ENCODE peak calls at places on chromosomes 7 and 10, in ten cellular contexts. R, C, Y, H, I, P, B, E, K and O are unnamed samples.

GRCh38 chr7:20351901-20352300 is 21.2 kb downstream of the ITGB8 start:
- DNase-seq in R (no peak), C (no peak), Y (no peak), H (no peak), I (peak; percentile 54), P (no peak), B (no peak), E (no peak), K (no peak), O (no peak)

GRCh38 chr7:15747187-15748111 is 61.0 kb upstream of the MEOX2 start:
- DNase-seq in R (no peak), C (no peak), Y (no peak), H (no peak), I (no peak), P (peak; percentile 64), B (no peak), E (no peak), K (no peak), O (no peak)

GRCh38 chr7:23938937-23939552 is 229.0 kb downstream of the STK31 start:
- DNase-seq in R (no peak), C (no peak), Y (peak; percentile 56), H (no peak), I (peak; percentile 69), P (peak; percentile 64), B (peak; percentile 72), E (no peak), K (peak; percentile 5), O (peak; percentile 30)

GRCh38 chr10:118983263-118983662 is 46.3 kb upstream of the NANOS1 start:
- DNase-seq in R (no peak), C (no peak), Y (no peak), H (peak; percentile 11), I (no peak), P (no peak), B (peak; percentile 19), E (no peak), K (peak; percentile 40), O (peak; percentile 28)

GRCh38 chr10:131993298-131993674 is 11.6 kb upstream of the BNIP3 start:
- DNase-seq in R (no peak), C (no peak), Y (no peak), H (no peak), I (no peak), P (no peak), B (no peak), E (no peak), K (no peak), O (no peak)

GRCh38 chr10:78566216-78567135 is 502.3 kb upstream of the ZMIZ1 start:
- DNase-seq in R (no peak), C (no peak), Y (no peak), H (no peak), I (no peak), P (peak; percentile 27), B (no peak), E (no peak), K (no peak), O (no peak)

GRCh38 chr10:22623624-22624263 is 90.6 kb downstream of the PIP4K2A start:
- DNase-seq in R (no peak), C (no peak), Y (no peak), H (no peak), I (no peak), P (no peak), B (no peak), E (peak; percentile 35), K (no peak), O (no peak)

GRCh38 chr10:128095023-128095752 is 31.0 kb downstream of the MKI67 start:
- DNase-seq in R (peak; percentile 21), C (peak; percentile 32), Y (no peak), H (no peak), I (no peak), P (no peak), B (no peak), E (peak; percentile 50), K (no peak), O (peak; percentile 18)

GRCh38 chr7:31882187-31882586 is 188.0 kb downstream of the PDE1C start:
- DNase-seq in R (no peak), C (no peak), Y (no peak), H (no peak), I (peak; percentile 35), P (peak; percentile 39), B (peak; percentile 37), E (no peak), K (no peak), O (no peak)

GRCh38 chr10:58488921-58489320 is 23.8 kb upstream of the BICC1 start:
- DNase-seq in R (no peak), C (no peak), Y (no peak), H (no peak), I (peak; percentile 29), P (no peak), B (no peak), E (no peak), K (no peak), O (no peak)

GRCh38 chr10:11819027-11819426 is 4.1 kb upstream of the PROSER2 start:
- DNase-seq in R (no peak), C (no peak), Y (no peak), H (no peak), I (no peak), P (no peak), B (no peak), E (no peak), K (no peak), O (no peak)

GRCh38 chr10:6399241-6399701 is 180.8 kb downstream of the PRKCQ start:
- DNase-seq in R (no peak), C (no peak), Y (no peak), H (no peak), I (no peak), P (peak; percentile 32), B (no peak), E (no peak), K (no peak), O (peak; percentile 76)

GRCh38 chr10:21041763-21042458 is 144.8 kb upstream of the NEBL start:
- DNase-seq in R (no peak), C (no peak), Y (no peak), H (no peak), I (no peak), P (no peak), B (no peak), E (no peak), K (no peak), O (no peak)

GRCh38 chr7:70238171-70238575 is 639.9 kb downstream of the AUTS2 start:
- DNase-seq in R (no peak), C (no peak), Y (no peak), H (no peak), I (no peak), P (peak; percentile 16), B (no peak), E (no peak), K (no peak), O (no peak)

GRCh38 chr10:71708301-71708703 is 11.3 kb downstream of the C10orf105 start:
- DNase-seq in R (no peak), C (peak; percentile 49), Y (peak; percentile 94), H (peak; percentile 2), I (peak; percentile 46), P (peak; percentile 74), B (peak; percentile 88), E (peak; percentile 65), K (peak; percentile 5), O (peak; percentile 65)

GRCh38 chr10:23345861-23346260 is 1.3 kb upstream of the C10orf67 start:
- DNase-seq in R (no peak), C (no peak), Y (no peak), H (no peak), I (peak; percentile 74), P (no peak), B (no peak), E (no peak), K (no peak), O (no peak)

GRCh38 chr10:48608926-48609325 is 4.1 kb upstream of the ARHGAP22 start:
- DNase-seq in R (no peak), C (no peak), Y (no peak), H (no peak), I (no peak), P (no peak), B (no peak), E (no peak), K (no peak), O (no peak)

GRCh38 chr7:89104748-89105685 is 309.5 kb upstream of the TEX47 start:
- DNase-seq in R (no peak), C (no peak), Y (no peak), H (no peak), I (no peak), P (no peak), B (no peak), E (no peak), K (no peak), O (no peak)

GRCh38 chr7:66267249-66267648 is 62.1 kb downstream of the TPST1 start:
- DNase-seq in R (no peak), C (no peak), Y (no peak), H (no peak), I (no peak), P (no peak), B (no peak), E (no peak), K (no peak), O (no peak)